ENCODE peak calls at places on chromosomes 13 and 19, in five cellular contexts. W is esophagus squamous epithelium, Y is body of pancreas, M is neural progenitor cell, K is ovary. T is an unnamed sample.

GRCh38 chr19:48393559-48394330 is at the start of gene GRIN2D:
- DNase-seq in K (peak; percentile 51), M (peak; percentile 76), W (no peak), Y (no peak), T (peak; percentile 55)

GRCh38 chr19:4713384-4713951 is 10.2 kb downstream of the DPP9 start:
- DNase-seq in Y (peak; percentile 36), M (no peak), K (no peak), W (no peak), T (no peak)

GRCh38 chr13:39302855-39303254 is 264.6 kb downstream of the NHLRC3 start:
- DNase-seq in Y (no peak), W (no peak), M (no peak), K (no peak), T (no peak)

GRCh38 chr19:58558066-58558622 is at the start of gene UBE2M:
- DNase-seq in M (no peak), Y (peak; percentile 70), K (peak; percentile 83), W (no peak), T (no peak)

GRCh38 chr19:46732172-46732938 is 13.5 kb upstream of the FKRP start:
- DNase-seq in M (no peak), K (no peak), W (no peak), Y (no peak), T (no peak)

GRCh38 chr19:4664642-4665041 is 5.5 kb downstream of the MYDGF start:
- DNase-seq in K (no peak), W (no peak), Y (no peak), M (no peak), T (no peak)

GRCh38 chr13:66534561-66534960 is 695.6 kb downstream of the PCDH9 start:
- DNase-seq in K (no peak), M (no peak), W (no peak), Y (no peak), T (no peak)

GRCh38 chr13:43159007-43159406 is 135.6 kb downstream of the DNAJC15 start:
- DNase-seq in W (no peak), Y (no peak), M (no peak), K (peak; percentile 45), T (no peak)

GRCh38 chr19:15169541-15170285 is 31.1 kb downstream of the NOTCH3 start:
- DNase-seq in M (no peak), K (no peak), W (no peak), Y (no peak), T (no peak)

GRCh38 chr13:32409561-32410440 is 18.1 kb downstream of the N4BP2L1 start:
- DNase-seq in Y (no peak), M (peak; percentile 60), K (peak; percentile 76), W (no peak), T (no peak)

GRCh38 chr13:44437356-44438233 is 64.0 kb downstream of the SERP2 start:
- DNase-seq in M (peak; percentile 47), Y (no peak), K (no peak), W (no peak), T (no peak)

GRCh38 chr19:32350492-32350891 is 5.1 kb downstream of the ZNF507 start:
- DNase-seq in W (no peak), Y (no peak), K (no peak), M (no peak), T (no peak)
- H3K4me3 ChIP-seq in W (no peak overlapping the region), Y (no peak overlapping the region), K (no peak overlapping the region), M (no peak overlapping the region), T (no peak overlapping the region)

DNA sequence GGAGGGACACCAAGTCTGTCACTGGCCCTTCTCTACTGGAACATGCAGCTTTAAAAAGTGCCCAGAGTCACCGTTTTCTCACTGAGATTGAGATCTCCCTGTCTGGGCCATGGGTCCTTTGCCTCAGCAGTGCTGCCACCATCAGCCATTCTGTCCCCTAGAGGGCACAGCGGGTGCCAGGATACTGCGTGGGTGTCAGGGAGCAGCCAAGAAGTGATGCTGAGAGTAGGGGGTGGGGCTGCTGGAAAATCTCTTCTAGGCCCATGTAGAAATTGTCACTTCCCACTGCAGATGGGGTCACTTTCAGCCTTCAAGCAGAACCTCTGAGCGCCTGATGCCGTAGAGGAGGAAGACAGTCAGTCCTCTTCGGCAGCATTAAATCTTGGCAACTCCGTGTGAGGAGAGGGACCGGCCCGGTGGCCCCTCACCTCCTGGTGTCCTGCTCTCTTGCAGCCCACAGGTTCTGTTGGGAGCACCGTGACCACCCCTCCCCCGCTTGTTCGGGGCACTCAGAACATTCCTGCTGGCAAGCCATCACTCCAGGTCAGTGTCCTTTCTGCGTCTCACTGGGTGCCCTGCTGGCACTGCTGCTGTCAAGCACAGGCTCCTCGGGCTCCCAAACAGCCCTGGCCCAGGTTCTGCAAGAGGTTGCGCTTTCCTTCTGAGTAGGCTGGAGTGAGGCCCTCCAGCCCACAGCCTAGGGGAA is 21.4 kb downstream of the TSSK6 start:
- DNase-seq in M (no peak), W (no peak), Y (no peak), K (no peak), T (no peak)
- H3K4me3 ChIP-seq in M (no peak overlapping the region), W (no peak overlapping the region), Y (no peak overlapping the region), K (no peak overlapping the region), T (no peak overlapping the region)

DNA sequence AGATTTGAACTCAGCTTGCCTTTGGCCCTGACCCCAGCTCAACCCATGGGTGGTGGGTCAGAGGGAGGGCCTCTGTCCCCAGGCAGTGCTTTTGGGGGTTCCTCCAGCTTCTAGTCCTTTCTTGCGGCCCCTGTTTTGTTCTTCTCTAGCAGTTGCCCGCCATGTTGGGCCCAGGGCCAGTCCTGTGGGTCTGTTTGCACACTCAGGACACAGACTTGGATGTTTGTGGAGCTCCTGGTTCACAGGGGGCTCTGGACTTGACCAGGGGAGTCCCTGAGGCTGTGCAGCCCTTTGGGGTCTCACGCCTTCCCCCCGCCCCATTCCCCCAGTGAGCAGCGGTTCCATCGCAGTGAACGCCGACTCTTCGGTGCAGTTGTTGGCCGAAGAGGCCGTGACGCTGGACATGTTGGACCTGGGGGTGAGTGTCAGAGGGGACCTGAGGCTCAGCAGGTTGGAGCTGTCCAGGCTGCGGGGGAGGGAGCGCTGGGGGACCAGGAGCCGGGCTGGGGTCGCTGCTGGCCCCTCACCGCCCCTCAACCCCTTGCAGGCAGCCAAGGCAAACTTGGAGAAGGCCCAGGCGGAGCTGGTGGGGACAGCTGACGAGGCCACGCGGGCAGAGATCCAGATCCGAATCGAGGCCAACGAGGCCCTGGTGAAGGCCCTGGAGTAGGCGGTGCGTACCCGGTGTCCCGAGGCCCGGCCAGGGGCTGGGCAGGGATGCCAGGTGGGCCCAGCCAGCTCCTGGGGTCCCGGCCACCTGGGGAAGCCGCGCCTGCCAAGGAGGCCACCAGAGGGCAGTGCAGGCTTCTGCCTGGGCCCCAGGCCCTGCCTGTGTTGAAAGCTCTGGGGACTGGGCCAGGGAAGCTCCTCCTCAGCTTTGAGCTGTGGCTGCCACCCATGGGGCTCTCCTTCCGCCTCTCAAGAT is 2.5 kb downstream of the ATP5F1D start:
- DNase-seq in M (peak; percentile 89), Y (peak; percentile 89), W (no peak), K (peak; percentile 93), T (peak; percentile 89)
- H3K4me3 ChIP-seq in M (no peak overlapping the region), Y (no peak overlapping the region), W (peak overlapping the region; percentile 19), K (no peak overlapping the region), T (peak overlapping the region; percentile 20)

GRCh38 chr19:11418166-11418517 is 972 bp downstream of the RGL3 start:
- DNase-seq in Y (no peak), W (no peak), K (no peak), M (no peak), T (no peak)
- H3K4me3 ChIP-seq in Y (peak overlapping the region; percentile 39), W (peak overlapping the region; percentile 16), K (peak overlapping the region; percentile 13), M (peak overlapping the region; percentile 64), T (peak overlapping the region; percentile 43)

GRCh38 chr19:17289489-17289888 is 7.8 kb downstream of the ANKLE1 start:
- DNase-seq in K (peak; percentile 75), Y (peak; percentile 53), M (peak; percentile 92), W (no peak), T (no peak)

GRCh38 chr19:17285415-17286135 is 3.9 kb downstream of the ANKLE1 start:
- DNase-seq in W (no peak), K (no peak), M (no peak), Y (no peak), T (no peak)

GRCh38 chr19:17286742-17287141 is 5.0 kb downstream of the ANKLE1 start:
- DNase-seq in K (no peak), W (no peak), Y (no peak), M (no peak), T (no peak)

GRCh38 chr19:17283504-17283996 is 1.8 kb downstream of the ANKLE1 start:
- DNase-seq in Y (no peak), W (no peak), K (no peak), M (no peak), T (no peak)

DNA sequence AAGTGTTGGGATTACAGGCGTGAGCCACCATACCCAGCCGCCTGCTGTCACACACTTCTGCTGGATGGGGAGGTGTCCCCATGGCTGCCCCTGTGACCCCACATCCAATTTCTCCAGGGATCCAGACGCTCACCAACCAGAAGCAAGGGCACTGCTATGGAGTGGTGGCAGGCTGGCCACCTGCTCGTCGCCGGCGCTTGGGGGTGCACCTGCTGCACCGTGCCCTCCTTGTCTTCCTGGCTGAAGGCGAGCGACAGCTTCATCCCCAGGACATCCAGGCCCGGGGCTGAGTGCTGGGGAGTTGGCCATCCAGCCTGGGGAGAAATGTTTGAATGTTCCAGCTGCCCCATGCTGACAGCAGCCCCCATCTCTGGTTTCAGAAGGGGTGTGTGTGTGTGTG is 4.6 kb downstream of the ANKLE1 start:
- DNase-seq in M (no peak), Y (no peak), K (no peak), W (no peak), T (no peak)
- H3K4me3 ChIP-seq in M (no peak overlapping the region), Y (no peak overlapping the region), K (no peak overlapping the region), W (no peak overlapping the region), T (no peak overlapping the region)

DNA sequence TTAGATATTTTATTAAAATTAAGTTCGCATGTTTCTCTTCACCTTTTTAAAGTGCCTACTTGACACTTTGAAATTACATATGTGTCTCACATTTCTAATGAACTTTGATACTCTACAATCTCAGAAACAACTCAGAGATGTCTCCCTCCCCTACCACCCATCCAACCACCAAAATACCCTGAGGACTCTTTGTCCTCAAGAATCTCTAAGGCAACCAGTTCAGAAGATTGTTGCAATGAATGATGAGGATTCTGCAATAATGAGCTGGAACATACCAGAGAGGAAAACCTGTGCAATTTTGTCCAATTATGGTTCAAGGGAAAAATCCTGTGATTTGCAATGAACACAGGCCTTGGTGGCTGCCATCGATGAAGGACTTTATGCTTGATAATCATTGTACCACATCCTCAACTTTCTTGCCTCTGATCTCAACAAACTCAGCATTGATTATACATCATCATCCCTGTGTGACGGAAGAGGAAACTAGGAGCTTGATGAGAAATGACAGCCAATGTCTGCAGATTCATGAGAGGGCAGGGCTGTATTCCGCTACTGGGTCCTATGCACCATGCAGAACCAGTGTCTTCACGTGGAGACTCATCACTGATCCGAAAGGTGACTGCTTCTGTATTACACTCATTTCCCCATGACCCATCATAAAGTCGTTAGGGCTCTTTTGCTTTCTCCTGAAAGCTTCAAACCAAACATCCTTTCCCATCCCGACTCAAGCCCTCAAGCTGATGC is 1.1 kb downstream of the FPR1 start:
- DNase-seq in Y (no peak), K (no peak), M (no peak), W (no peak), T (no peak)
- H3K4me3 ChIP-seq in Y (no peak overlapping the region), K (no peak overlapping the region), M (no peak overlapping the region), W (no peak overlapping the region), T (peak overlapping the region; percentile 37)

GRCh38 chr13:31011193-31011860 is 78.9 kb downstream of the TEX26 start:
- DNase-seq in K (no peak), M (peak; percentile 59), Y (no peak), W (no peak), T (no peak)
- H3K4me3 ChIP-seq in K (no peak overlapping the region), M (no peak overlapping the region), Y (no peak overlapping the region), W (no peak overlapping the region), T (no peak overlapping the region)

T was measured in dorsolateral prefrontal cortex.